ENCODE peak calls at places on chromosomes 11 and 22, in four cellular contexts. Q is IMR-90, L is psoas muscle, X is fibroblast of villous mesenchyme. R is an unnamed sample.

GRCh38 chr11:779120-779954 is 2.0 kb upstream of the GATD1 start:
- DNase-seq in Q (no peak), L (no peak), X (no peak), R (no peak)

GRCh38 chr22:17777717-17778044 is 3.4 kb upstream of the BID start:
- DNase-seq in Q (no peak), L (no peak), X (no peak), R (no peak)

GRCh38 chr11:110734790-110735189 is 22.6 kb upstream of the ARHGAP20 start:
- DNase-seq in Q (no peak), L (no peak), X (no peak), R (no peak)

GRCh38 chr22:30000566-30000965 is 79.7 kb upstream of the HORMAD2 start:
- DNase-seq in Q (peak), L (no peak), X (no peak), R (no peak)

GRCh38 chr22:27377501-27377900 is 424.1 kb downstream of the MN1 start:
- DNase-seq in Q (no peak), L (no peak), X (no peak), R (no peak)

GRCh38 chr22:44369916-44370804 is 57.4 kb upstream of the SHISAL1 start:
- DNase-seq in Q (no peak), L (no peak), X (no peak), R (peak)

GRCh38 chr11:126640186-126640585 is 284.7 kb downstream of the ST3GAL4 start:
- DNase-seq in Q (no peak), L (no peak), X (no peak), R (no peak)

GRCh38 chr22:19853058-19853878 is 1.4 kb downstream of the GNB1L start:
- DNase-seq in Q (no peak), L (no peak), X (no peak), R (no peak)

GRCh38 chr11:68694404-68695297 is 10.3 kb downstream of the GAL start:
- DNase-seq in Q (no peak), L (no peak), X (no peak), R (no peak)

GRCh38 chr22:34236527-34236926 is 316.3 kb upstream of the LARGE1 start:
- DNase-seq in Q (no peak), L (peak), X (no peak), R (no peak)

GRCh38 chr11:117618956-117619355 is 178.1 kb downstream of the DSCAML1 start:
- DNase-seq in Q (no peak), L (no peak), X (no peak), R (no peak)

GRCh38 chr11:126764221-126764620 is 236.3 kb downstream of the KIRREL3 start:
- DNase-seq in Q (peak), L (no peak), X (no peak), R (peak)

GRCh38 chr11:107549253-107549953 is 16.1 kb downstream of the ALKBH8 start:
- DNase-seq in Q (peak), L (no peak), X (peak), R (peak)

GRCh38 chr22:49632199-49633009 is 195.3 kb downstream of the BRD1 start:
- DNase-seq in Q (peak), L (peak), X (peak), R (peak)

GRCh38 chr11:92784313-92784712 is 185.1 kb upstream of the MTNR1B start:
- DNase-seq in Q (no peak), L (no peak), X (no peak), R (no peak)

GRCh38 chr11:126585388-126586302 is 230.2 kb downstream of the ST3GAL4 start:
- DNase-seq in Q (peak), L (peak), X (peak), R (peak)

GRCh38 chr11:45170484-45170883 is 24.0 kb downstream of the PRDM11 start:
- DNase-seq in Q (no peak), L (no peak), X (no peak), R (no peak)

GRCh38 chr22:28718044-28718443 is 23.6 kb downstream of the CHEK2 start:
- DNase-seq in Q (no peak), L (no peak), X (no peak), R (no peak)

GRCh38 chr11:64638017-64638664 is 47.1 kb downstream of the SLC22A12 start:
- DNase-seq in Q (no peak), L (no peak), X (no peak), R (no peak)

GRCh38 chr11:123460006-123460700 is 30.1 kb downstream of the GRAMD1B start:
- DNase-seq in Q (no peak), L (no peak), X (no peak), R (no peak)

GRCh38 chr11:86727105-86727504 is 54.7 kb upstream of the ME3 start:
- DNase-seq in Q (no peak), L (no peak), X (no peak), R (no peak)

GRCh38 chr11:102560555-102561011 is 30.0 kb upstream of the MMP7 start:
- DNase-seq in Q (peak), L (no peak), X (peak), R (peak)

GRCh38 chr11:60912223-60912850 is 1.6 kb upstream of the TMEM109 start:
- DNase-seq in Q (no peak), L (no peak), X (no peak), R (no peak)

GRCh38 chr11:134576286-134576685 is 164.2 kb upstream of the B3GAT1 start:
- DNase-seq in Q (no peak), L (no peak), X (no peak), R (no peak)

GRCh38 chr11:8785457-8785856 is 102.9 kb downstream of the RPL27A start:
- DNase-seq in Q (no peak), L (no peak), X (no peak), R (no peak)

GRCh38 chr11:55357560-55358184 is 10.1 kb upstream of the OR4A15 start:
- DNase-seq in Q (no peak), L (no peak), X (no peak), R (no peak)

GRCh38 chr22:45999379-45999971 is 22.5 kb upstream of the WNT7B start:
- DNase-seq in Q (no peak), L (no peak), X (no peak), R (no peak)

GRCh38 chr11:131195801-131196517 is 174.5 kb upstream of the NTM start:
- DNase-seq in Q (peak), L (no peak), X (peak), R (peak)

GRCh38 chr22:50027639-50028537 is 15.3 kb upstream of the IL17REL start:
- DNase-seq in Q (peak), L (no peak), X (no peak), R (no peak)

GRCh38 chr22:44086759-44087158 is 62.7 kb downstream of the PARVB start:
- DNase-seq in Q (no peak), L (no peak), X (no peak), R (no peak)

GRCh38 chr11:35588627-35589026 is 29.6 kb upstream of the FJX1 start:
- DNase-seq in Q (peak), L (no peak), X (peak), R (peak)

GRCh38 chr11:84241374-84242131 is 955.4 kb upstream of the CCDC90B start:
- DNase-seq in Q (no peak), L (no peak), X (no peak), R (no peak)
- H3K4me3 ChIP-seq in Q (no peak), L (no peak), X (no peak), R (no peak)

DNA sequence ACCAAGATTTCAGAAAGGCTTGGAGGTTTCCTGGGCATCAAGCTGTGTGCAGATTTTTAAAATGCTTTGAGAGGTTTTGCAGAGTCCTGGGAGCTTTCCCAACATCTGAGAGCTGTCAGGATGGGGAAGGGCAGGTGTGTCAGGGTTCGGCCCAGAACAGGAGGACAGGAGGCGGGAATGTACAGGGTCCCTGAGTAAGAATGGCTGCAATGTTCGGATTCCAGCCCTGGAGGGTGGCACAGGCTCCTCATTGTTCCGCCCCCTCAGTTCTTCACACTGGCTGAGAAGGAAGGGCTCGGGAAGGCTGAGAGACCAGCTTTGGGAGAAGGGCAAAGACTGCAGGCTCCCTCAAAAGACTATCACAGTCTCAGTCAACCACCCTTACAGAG is 5.1 kb upstream of the SEPTIN3 start:
- DNase-seq in Q (no peak), L (no peak), X (no peak), R (no peak)
- TF ChIP-seq CTCF in Q (no peak), L (no peak), X (no peak), R (no peak)

GRCh38 chr22:37162221-37163095 is 12.7 kb upstream of the IL2RB start:
- DNase-seq in Q (no peak), L (no peak), X (no peak), R (no peak)
- H3K4me3 ChIP-seq in Q (no peak), L (no peak), X (no peak), R (no peak)

GRCh38 chr11:66495401-66495844 is 15.0 kb upstream of the BBS1 start:
- DNase-seq in Q (no peak), L (no peak), X (no peak), R (no peak)
- TF ChIP-seq CTCF in Q (no peak), L (no peak), X (no peak), R (peak)

GRCh38 chr22:39819429-39819828 is 74.1 kb downstream of the ENTHD1 start:
- DNase-seq in Q (no peak), L (no peak), X (no peak), R (no peak)
- H3K4me3 ChIP-seq in Q (no peak), L (no peak), X (no peak), R (no peak)

R was measured in AG10803.